ENCODE peak calls at places on chromosomes 7 and 10, in six cellular contexts. F, V, U, A, K and X are unnamed samples.

GRCh38 chr10:100155936-100156335 is 29.9 kb downstream of the ERLIN1 start:
- DNase-seq in F (no peak), V (no peak), U (no peak), A (no peak), K (no peak), X (no peak)

GRCh38 chr10:12019343-12019971 is 23.2 kb downstream of the UPF2 start:
- DNase-seq in F (no peak), V (no peak), U (no peak), A (peak; percentile 14), K (no peak), X (no peak)

GRCh38 chr7:87414400-87415188 is 60.9 kb downstream of the ABCB4 start:
- DNase-seq in F (no peak), V (no peak), U (peak; percentile 30), A (peak; percentile 55), K (no peak), X (peak; percentile 57)

GRCh38 chr10:29304259-29305030 is 15.6 kb downstream of the LYZL1 start:
- DNase-seq in F (peak; percentile 41), V (peak; percentile 11), U (peak; percentile 45), A (peak; percentile 70), K (peak; percentile 68), X (peak; percentile 84)

GRCh38 chr7:18041202-18041601 is 13.6 kb upstream of the PRPS1L1 start:
- DNase-seq in F (no peak), V (no peak), U (peak; percentile 20), A (peak; percentile 2), K (no peak), X (no peak)

GRCh38 chr10:24901686-24902399 is 50.6 kb downstream of the PRTFDC1 start:
- DNase-seq in F (no peak), V (peak; percentile 91), U (peak; percentile 92), A (peak; percentile 85), K (peak; percentile 92), X (peak; percentile 93)

GRCh38 chr7:139035588-139036353 is at the start of gene ZC3HAV1L:
- DNase-seq in F (peak; percentile 75), V (peak; percentile 48), U (peak; percentile 20), A (peak; percentile 72), K (peak; percentile 34), X (peak; percentile 86)

GRCh38 chr10:48466611-48467240 is 138.1 kb downstream of the ARHGAP22 start:
- DNase-seq in F (no peak), V (no peak), U (no peak), A (no peak), K (no peak), X (no peak)

GRCh38 chr10:24463683-24464426 is 254.9 kb downstream of the KIAA1217 start:
- DNase-seq in F (no peak), V (peak; percentile 99), U (peak; percentile 88), A (peak; percentile 87), K (peak; percentile 94), X (peak; percentile 69)

GRCh38 chr7:119341822-119342221 is 931.2 kb upstream of the KCND2 start:
- DNase-seq in F (no peak), V (no peak), U (no peak), A (no peak), K (no peak), X (no peak)

GRCh38 chr10:112360308-112361270 is 13.3 kb upstream of the ACSL5 start:
- DNase-seq in F (no peak), V (peak; percentile 58), U (no peak), A (peak; percentile 47), K (peak; percentile 84), X (peak; percentile 34)

GRCh38 chr10:12720217-12720981 is 281.1 kb downstream of the CCDC3 start:
- DNase-seq in F (no peak), V (peak; percentile 69), U (peak; percentile 46), A (peak; percentile 96), K (peak; percentile 95), X (no peak)

GRCh38 chr7:4049202-4049601 is 632.9 kb upstream of the FOXK1 start:
- DNase-seq in F (no peak), V (no peak), U (no peak), A (no peak), K (no peak), X (no peak)

GRCh38 chr10:104323721-104324686 is 14.3 kb downstream of the ITPRIP start:
- DNase-seq in F (no peak), V (no peak), U (no peak), A (no peak), K (no peak), X (no peak)

GRCh38 chr10:124016795-124017375 is 76.5 kb downstream of the CHST15 start:
- DNase-seq in F (no peak), V (no peak), U (no peak), A (no peak), K (no peak), X (no peak)

GRCh38 chr7:35477609-35478008 is 217.3 kb downstream of the HERPUD2 start:
- DNase-seq in F (no peak), V (no peak), U (no peak), A (no peak), K (no peak), X (no peak)

GRCh38 chr7:5377279-5377678 is 46.4 kb downstream of the TNRC18 start:
- DNase-seq in F (no peak), V (no peak), U (no peak), A (no peak), K (no peak), X (no peak)

GRCh38 chr7:739964-740942 is 13.2 kb upstream of the PRKAR1B start:
- DNase-seq in F (no peak), V (no peak), U (no peak), A (no peak), K (no peak), X (no peak)

GRCh38 chr7:118305686-118306085 is 81.2 kb downstream of the ANKRD7 start:
- DNase-seq in F (no peak), V (peak; percentile 68), U (peak; percentile 20), A (peak; percentile 23), K (no peak), X (no peak)

GRCh38 chr10:125629758-125630376 is 53.1 kb downstream of the TEX36 start:
- DNase-seq in F (no peak), V (peak; percentile 26), U (peak; percentile 10), A (peak; percentile 51), K (peak; percentile 48), X (peak; percentile 20)

GRCh38 chr7:83468251-83468739 is 180.6 kb downstream of the SEMA3E start:
- DNase-seq in F (peak; percentile 81), V (peak; percentile 96), U (peak; percentile 94), A (peak; percentile 98), K (peak; percentile 99), X (peak; percentile 94)

GRCh38 chr7:45701701-45702460 is 127.7 kb downstream of the ADCY1 start:
- DNase-seq in F (no peak), V (no peak), U (no peak), A (no peak), K (no peak), X (no peak)

GRCh38 chr7:23691320-23691719 is 11.3 kb downstream of the FAM221A start:
- DNase-seq in F (no peak), V (no peak), U (no peak), A (peak; percentile 65), K (peak; percentile 4), X (no peak)

GRCh38 chr7:112157072-112157471 is 49.1 kb downstream of the DOCK4 start:
- DNase-seq in F (peak; percentile 64), V (peak; percentile 95), U (no peak), A (peak; percentile 84), K (peak; percentile 99), X (peak; percentile 33)